ENCODE peak calls at places on chromosomes 6 and 20, in four cellular contexts. D is A549, A is K562, F is HepG2. R is an unnamed sample.

GRCh38 chr6:142071981-142072380 is 60.7 kb upstream of the GJE1 start:
- DNase-seq in D (no peak), A (peak), F (peak), R (no peak)

GRCh38 chr6:6969761-6970223 is 138.0 kb upstream of the RREB1 start:
- DNase-seq in F (peak), D (no peak), A (peak), R (no peak)

GRCh38 chr6:159532155-159532554 is 160.9 kb downstream of the SOD2 start:
- DNase-seq in D (no peak), A (no peak), F (no peak), R (no peak)

GRCh38 chr6:108541843-108542795 is 18.6 kb upstream of the FOXO3 start:
- DNase-seq in D (peak), A (peak), F (peak), R (no peak)

GRCh38 chr6:109087661-109088264 is 6.9 kb downstream of the SESN1 start:
- DNase-seq in A (no peak), F (no peak), D (no peak), R (no peak)

GRCh38 chr6:10896691-10897090 is 9.8 kb downstream of the SYCP2L start:
- DNase-seq in F (no peak), D (no peak), A (no peak), R (no peak)

GRCh38 chr6:112331306-112331705 is 15.8 kb upstream of the RFPL4B start:
- DNase-seq in A (no peak), D (no peak), F (no peak), R (no peak)

GRCh38 chr20:60583741-60584140 is 625.5 kb downstream of the CDH26 start:
- DNase-seq in F (no peak), A (no peak), D (no peak), R (no peak)

GRCh38 chr6:100203391-100203790 is 209.4 kb upstream of the MCHR2 start:
- DNase-seq in D (peak), A (no peak), F (no peak), R (no peak)

GRCh38 chr6:156794963-156795362 is 17.8 kb downstream of the ARID1B start:
- DNase-seq in A (no peak), F (no peak), D (no peak), R (no peak)

GRCh38 chr6:43865947-43866346 is 95.9 kb downstream of the VEGFA start:
- DNase-seq in A (no peak), D (no peak), F (no peak), R (no peak)

GRCh38 chr20:63311833-63312243 is 18.9 kb downstream of the COL20A1 start:
- DNase-seq in F (no peak), A (no peak), D (no peak), R (no peak)

GRCh38 chr20:4875578-4876067 is 125.7 kb downstream of the SLC23A2 start:
- DNase-seq in A (no peak), D (no peak), F (no peak), R (peak)

GRCh38 chr6:38603966-38604365 is 35.8 kb downstream of the BTBD9 start:
- DNase-seq in D (no peak), A (no peak), F (no peak), R (no peak)

GRCh38 chr6:108850669-108851467 is 2.6 kb downstream of the ARMC2 start:
- DNase-seq in D (no peak), F (peak), A (no peak), R (no peak)

GRCh38 chr6:150766201-150766997 is 99.1 kb upstream of the MTHFD1L start:
- DNase-seq in D (no peak), A (no peak), F (no peak), R (no peak)

GRCh38 chr6:28137458-28138020 is 4.1 kb upstream of the ZKSCAN8 start:
- DNase-seq in A (peak), F (no peak), D (no peak), R (peak)

GRCh38 chr6:157182503-157183254 is 140.6 kb downstream of the TMEM242 start:
- DNase-seq in D (no peak), A (no peak), F (no peak), R (no peak)

GRCh38 chr20:61647741-61648140 is 395.7 kb downstream of the CDH4 start:
- DNase-seq in F (no peak), A (no peak), D (no peak), R (no peak)

GRCh38 chr20:35680464-35681183 is 15.9 kb upstream of the CPNE1 start:
- DNase-seq in F (no peak), A (no peak), D (no peak), R (no peak)

GRCh38 chr6:24931296-24931695 is 4.5 kb downstream of the RIPOR2 start:
- DNase-seq in A (no peak), D (no peak), F (no peak), R (no peak)

GRCh38 chr20:45406260-45407066 is 1.6 kb upstream of the DBNDD2 start:
- DNase-seq in A (peak), F (no peak), D (no peak), R (no peak)

GRCh38 chr6:55678330-55679224 is 99.6 kb upstream of the HMGCLL1 start:
- DNase-seq in D (no peak), F (no peak), A (no peak), R (no peak)

GRCh38 chr6:122461885-122462284 is 9.7 kb downstream of the SERINC1 start:
- DNase-seq in D (no peak), A (no peak), F (no peak), R (no peak)

GRCh38 chr6:146887447-146888077 is 288.8 kb downstream of the ADGB start:
- DNase-seq in D (no peak), A (no peak), F (peak), R (no peak)

GRCh38 chr20:62571667-62572344 is 70.5 kb upstream of the SLCO4A1 start:
- DNase-seq in D (no peak), A (peak), F (peak), R (no peak)

GRCh38 chr20:44651507-44652373 is at the start of gene ADA:
- DNase-seq in D (peak), A (peak), F (peak), R (no peak)

GRCh38 chr6:68559716-68560115 is 75.4 kb upstream of the ADGRB3 start:
- DNase-seq in A (peak), D (no peak), F (no peak), R (no peak)

GRCh38 chr20:4297141-4297826 is 281.9 kb upstream of the RNF24 start:
- DNase-seq in F (peak), D (no peak), A (peak), R (no peak)

GRCh38 chr20:3612795-3613560 is 50.2 kb downstream of the GFRA4 start:
- DNase-seq in D (no peak), A (no peak), F (no peak), R (no peak)

GRCh38 chr20:14609328-14610221 is 272.2 kb upstream of the FLRT3 start:
- DNase-seq in D (no peak), A (no peak), F (peak), R (no peak)

GRCh38 chr6:56771189-56771588 is 128.5 kb upstream of the DST start:
- DNase-seq in F (no peak), A (no peak), D (no peak), R (no peak)

GRCh38 chr20:16098890-16099639 is 474.2 kb downstream of the KIF16B start:
- DNase-seq in F (peak), D (no peak), A (no peak), R (no peak)

GRCh38 chr6:18920701-18921100 is 533.6 kb downstream of the RNF144B start:
- DNase-seq in D (no peak), A (no peak), F (no peak), R (no peak)

GRCh38 chr6:96299525-96299924 is 222.1 kb upstream of the UFL1 start:
- DNase-seq in D (no peak), F (no peak), A (no peak), R (no peak)

GRCh38 chr6:72580281-72580940 is 41.5 kb upstream of the KCNQ5 start:
- DNase-seq in D (peak), A (peak), F (peak), R (no peak)

GRCh38 chr20:61791995-61792394 is 273.7 kb downstream of the TAF4 start:
- DNase-seq in D (no peak), F (no peak), A (no peak), R (no peak)

GRCh38 chr20:8690074-8690473 is 378.8 kb upstream of the PLCB4 start:
- DNase-seq in A (no peak), D (no peak), F (no peak), R (no peak)

GRCh38 chr20:8689337-8689736 is 379.6 kb upstream of the PLCB4 start:
- DNase-seq in D (no peak), A (no peak), F (no peak), R (no peak)

GRCh38 chr20:8693709-8694108 is 375.2 kb upstream of the PLCB4 start:
- DNase-seq in A (no peak), F (no peak), D (no peak), R (no peak)
- TF ChIP-seq CHD4 in A (no peak), F (no peak), D (no peak), R (no peak)

DNA sequence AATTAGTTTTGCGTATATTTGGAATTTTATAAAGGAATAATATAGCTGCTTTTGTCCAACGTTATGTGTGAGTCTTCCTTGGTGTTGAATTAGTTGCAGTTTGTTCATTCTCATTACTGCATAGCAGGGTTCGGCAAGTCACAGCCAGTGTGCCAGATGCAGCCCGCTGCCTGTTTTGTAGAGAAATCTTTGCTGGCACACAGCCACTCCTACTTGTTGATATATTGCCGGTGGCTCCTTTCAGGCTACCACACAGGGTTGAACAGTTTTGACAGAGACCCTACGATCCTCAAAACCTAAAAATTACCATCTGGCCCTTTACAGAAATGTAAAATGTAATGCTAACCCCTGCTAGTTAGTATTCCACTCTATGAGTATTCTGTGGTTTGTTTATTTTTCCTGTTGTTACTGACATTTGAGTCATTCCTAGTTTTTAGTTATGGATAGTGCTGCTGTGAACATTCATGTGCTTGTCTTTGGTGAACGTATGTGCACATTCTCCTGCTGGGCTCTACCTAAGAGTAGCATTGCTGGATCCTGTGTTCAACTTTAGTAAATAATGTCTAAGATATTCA is 11.5 kb downstream of the DHX35 start:
- DNase-seq in A (no peak), D (no peak), F (no peak), R (no peak)
- TF ChIP-seq CHD4 in A (no peak), D (no peak), F (no peak), R (no peak)

GRCh38 chr6:168007592-168008338 is 10.3 kb downstream of the KIF25 start:
- DNase-seq in A (no peak), D (peak), F (peak), R (no peak)
- TF ChIP-seq CHD4 in A (no peak), D (no peak), F (no peak), R (no peak)

GRCh38 chr6:63573140-63573898 is 1.0 kb downstream of the LOC128125822 start:
- DNase-seq in A (peak), D (no peak), F (peak), R (peak)
- TF ChIP-seq CHD4 in A (no peak), D (no peak), F (no peak), R (no peak)

GRCh38 chr6:130372786-130373185 is 7.0 kb downstream of the TMEM200A start:
- DNase-seq in A (no peak), D (no peak), F (no peak), R (no peak)
- TF ChIP-seq CHD4 in A (no peak), D (no peak), F (no peak), R (no peak)

GRCh38 chr6:148947621-148948444 is 201.0 kb downstream of the UST start:
- DNase-seq in D (peak), F (peak), A (peak), R (peak)
- TF ChIP-seq CHD4 in D (no peak), F (no peak), A (no peak), R (no peak)

GRCh38 chr20:22579711-22580697 is 4.4 kb downstream of the FOXA2 start:
- DNase-seq in D (no peak), A (no peak), F (peak), R (no peak)
- TF ChIP-seq CHD4 in D (no peak), A (no peak), F (no peak), R (no peak)

R was measured in GM12878.